ENCODE peak calls at places on chromosomes 6 and 20, in ten cellular contexts. M is SK-N-SH, A is HT1080, J is T47D, Q is lung microvascular endothelial cell, T is NCI-H187 treated with DMSO at 0.1 percent for 48 hours, I is myocyte, U is HEK293T, E is EH, S is GM12878. G is an unnamed sample.

GRCh38 chr6:113930183-113930582 is 40.8 kb downstream of the HDAC2 start:
- DNase-seq in A (no peak), M (no peak), S (no peak), U (no peak), J (no peak), T (no peak), Q (no peak), E (no peak), I (no peak), G (no peak)

GRCh38 chr6:44456070-44456965 is 68.8 kb downstream of the CDC5L start:
- DNase-seq in Q (peak), E (peak), I (peak), M (peak), U (peak), J (peak), T (no peak), A (peak), S (no peak), G (peak)

GRCh38 chr20:14521436-14521835 is 184.0 kb upstream of the FLRT3 start:
- DNase-seq in I (no peak), J (no peak), M (no peak), S (no peak), U (no peak), Q (no peak), T (no peak), A (peak), E (peak), G (no peak)

GRCh38 chr6:41713161-41713649 is 22.2 kb downstream of the TFEB start:
- DNase-seq in S (no peak), J (no peak), A (peak), Q (no peak), E (peak), I (peak), T (no peak), U (no peak), M (no peak), G (no peak)

GRCh38 chr20:47351643-47352331 is 4.7 kb downstream of the ZMYND8 start:
- DNase-seq in Q (no peak), S (no peak), M (peak), J (peak), U (no peak), A (peak), T (no peak), E (peak), I (no peak), G (no peak)

GRCh38 chr20:47588158-47588557 is 86.5 kb downstream of the NCOA3 start:
- DNase-seq in J (no peak), T (no peak), Q (no peak), M (no peak), A (no peak), I (no peak), U (no peak), S (no peak), E (no peak), G (no peak)

GRCh38 chr6:106089981-106090380 is 3.8 kb downstream of the PRDM1 start:
- DNase-seq in Q (no peak), M (no peak), A (no peak), U (no peak), E (peak), S (no peak), T (no peak), I (peak), J (no peak), G (no peak)

GRCh38 chr20:47981242-47981641 is 196.0 kb upstream of the SULF2 start:
- DNase-seq in Q (peak), J (no peak), E (no peak), U (no peak), M (no peak), I (no peak), A (no peak), S (no peak), T (no peak), G (no peak)

GRCh38 chr6:74956559-74957428 is 249.1 kb downstream of the COL12A1 start:
- DNase-seq in U (no peak), T (no peak), I (no peak), Q (no peak), E (no peak), M (no peak), J (peak), S (no peak), A (no peak), G (no peak)

GRCh38 chr20:57291003-57291402 is 24.6 kb upstream of the BMP7 start:
- DNase-seq in U (no peak), J (peak), A (no peak), Q (no peak), I (no peak), S (no peak), M (no peak), E (no peak), T (no peak), G (no peak)

GRCh38 chr20:40815156-40816038 is 126.4 kb upstream of the MAFB start:
- DNase-seq in U (no peak), A (no peak), J (no peak), Q (no peak), E (no peak), S (no peak), I (no peak), M (no peak), T (no peak), G (no peak)

GRCh38 chr6:121857551-121857950 is 422.1 kb downstream of the GJA1 start:
- DNase-seq in T (no peak), Q (no peak), E (peak), A (no peak), I (no peak), M (no peak), U (no peak), S (no peak), J (peak), G (no peak)

GRCh38 chr20:63293866-63294535 is 1.0 kb downstream of the COL20A1 start:
- DNase-seq in S (no peak), E (peak), A (no peak), J (no peak), T (no peak), M (peak), U (no peak), Q (no peak), I (no peak), G (no peak)

GRCh38 chr6:12289655-12290489 is at the start of gene EDN1:
- DNase-seq in T (no peak), S (peak), A (peak), Q (peak), U (peak), I (peak), E (peak), J (peak), M (peak), G (no peak)

GRCh38 chr20:25669826-25670422 is 26.7 kb downstream of the ZNF337 start:
- DNase-seq in Q (peak), S (no peak), T (no peak), M (peak), U (peak), A (peak), J (no peak), I (peak), E (peak), G (no peak)

GRCh38 chr20:57680934-57681914 is 28.6 kb downstream of the PMEPA1 start:
- DNase-seq in E (no peak), U (no peak), Q (no peak), M (no peak), A (no peak), T (no peak), I (no peak), J (no peak), S (peak), G (no peak)

GRCh38 chr20:10611357-10611756 is 62.4 kb downstream of the JAG1 start:
- DNase-seq in T (peak), J (peak), U (peak), M (peak), Q (peak), S (no peak), E (peak), A (peak), I (peak), G (peak)

GRCh38 chr6:31621991-31622390 is 1.5 kb downstream of the PRRC2A start:
- DNase-seq in E (peak), M (peak), A (no peak), S (no peak), J (peak), U (no peak), Q (no peak), T (no peak), I (no peak), G (no peak)

GRCh38 chr6:100665041-100665380 is 200.3 kb upstream of the SIM1 start:
- DNase-seq in T (no peak), M (no peak), E (peak), S (peak), U (no peak), I (no peak), Q (no peak), A (no peak), J (no peak), G (no peak)

GRCh38 chr6:87029711-87030314 is 65.1 kb downstream of the CGA start:
- DNase-seq in I (peak), U (peak), S (no peak), T (no peak), A (peak), E (peak), Q (peak), J (peak), M (peak), G (no peak)

GRCh38 chr6:53917464-53917842 is 122.6 kb downstream of the LRRC1 start:
- DNase-seq in U (no peak), T (no peak), E (no peak), M (no peak), S (no peak), A (no peak), J (no peak), I (no peak), Q (no peak), G (no peak)

GRCh38 chr20:49616154-49617007 is 48.4 kb upstream of the PTGIS start:
- DNase-seq in U (no peak), J (no peak), T (no peak), Q (no peak), E (no peak), S (no peak), I (no peak), A (no peak), M (no peak), G (no peak)

GRCh38 chr6:132751828-132752227 is 5.9 kb downstream of the VNN2 start:
- DNase-seq in M (no peak), U (no peak), A (no peak), I (no peak), E (no peak), Q (no peak), S (no peak), J (no peak), T (no peak), G (no peak)

GRCh38 chr20:58524814-58525213 is 9.6 kb upstream of the APCDD1L start:
- DNase-seq in S (no peak), E (peak), U (no peak), Q (no peak), M (no peak), J (no peak), I (no peak), A (peak), T (no peak), G (no peak)

GRCh38 chr6:11556308-11556707 is 18.8 kb downstream of the TMEM170B start:
- DNase-seq in M (no peak), I (no peak), U (no peak), A (no peak), J (no peak), S (no peak), Q (no peak), T (no peak), E (no peak), G (no peak)